ENCODE peak calls at places on chromosomes 16 and 17, in nine cellular contexts. X is PC-3, R is HepG2, V is sigmoid colon, C is astrocyte of the cerebellum, F is foreskin fibroblast, Q is WTC11, L is NB4, O is progenitor cell of endocrine pancreas. P is an unnamed sample.

GRCh38 chr17:74779948-74780400 is 3.8 kb upstream of the NAT9 start:
- DNase-seq in X (no peak), R (no peak), V (peak), C (no peak), F (no peak), Q (no peak), L (peak), O (no peak), P (no peak)

GRCh38 chr17:55584055-55584685 is 72.9 kb upstream of the SMIM36 start:
- DNase-seq in X (peak), R (no peak), V (no peak), C (no peak), F (peak), Q (no peak), L (peak), O (no peak), P (peak)

GRCh38 chr17:29560306-29560705 is 6.5 kb downstream of the ABHD15 start:
- DNase-seq in X (no peak), R (no peak), V (no peak), C (no peak), F (no peak), Q (peak), L (peak), O (no peak), P (no peak)

GRCh38 chr16:78437352-78437968 is 338.0 kb downstream of the WWOX start:
- DNase-seq in X (peak), R (peak), V (no peak), C (no peak), F (peak), Q (peak), L (peak), O (no peak), P (no peak)

GRCh38 chr16:68386628-68387027 is 61.7 kb downstream of the SMPD3 start:
- DNase-seq in X (no peak), R (no peak), V (no peak), C (no peak), F (no peak), Q (no peak), L (no peak), O (no peak), P (no peak)

GRCh38 chr17:1750628-1751027 is 8.0 kb downstream of the SERPINF2 start:
- DNase-seq in X (no peak), R (no peak), V (no peak), C (no peak), F (no peak), Q (no peak), L (no peak), O (no peak), P (no peak)

GRCh38 chr16:82236875-82237274 is 66.9 kb upstream of the MPHOSPH6 start:
- DNase-seq in X (no peak), R (no peak), V (no peak), C (no peak), F (no peak), Q (no peak), L (no peak), O (no peak), P (no peak)

GRCh38 chr16:74627506-74628220 is 20.7 kb upstream of the GLG1 start:
- DNase-seq in X (no peak), R (no peak), V (no peak), C (no peak), F (peak), Q (no peak), L (no peak), O (no peak), P (peak)

GRCh38 chr17:48893646-48894508 is 1.3 kb downstream of the ATP5MC1 start:
- DNase-seq in X (no peak), R (no peak), V (no peak), C (no peak), F (no peak), Q (no peak), L (no peak), O (no peak), P (no peak)

GRCh38 chr16:177394-177822 is 928 bp downstream of the HBA1 start:
- DNase-seq in X (no peak), R (no peak), V (no peak), C (no peak), F (peak), Q (no peak), L (no peak), O (no peak), P (no peak)

GRCh38 chr16:81928975-81929374 is 82.3 kb downstream of the SDR42E1 start:
- DNase-seq in X (no peak), R (no peak), V (no peak), C (no peak), F (no peak), Q (no peak), L (peak), O (no peak), P (no peak)

GRCh38 chr17:75778861-75779249 is 5.8 kb upstream of the UNK start:
- DNase-seq in X (no peak), R (peak), V (no peak), C (no peak), F (no peak), Q (peak), L (no peak), O (no peak), P (no peak)

GRCh38 chr17:57366558-57367351 is 110.4 kb downstream of the MSI2 start:
- DNase-seq in X (peak), R (peak), V (no peak), C (no peak), F (no peak), Q (no peak), L (no peak), O (no peak), P (no peak)

GRCh38 chr17:59668816-59669215 is 38.4 kb downstream of the PTRH2 start:
- DNase-seq in X (peak), R (no peak), V (no peak), C (peak), F (peak), Q (no peak), L (peak), O (no peak), P (peak)

GRCh38 chr17:36127199-36127881 is 23.7 kb downstream of the CCL4 start:
- DNase-seq in X (no peak), R (no peak), V (no peak), C (no peak), F (no peak), Q (no peak), L (no peak), O (no peak), P (no peak)

GRCh38 chr16:85335584-85336492 is 223.6 kb upstream of the CIBAR2 start:
- DNase-seq in X (peak), R (no peak), V (no peak), C (no peak), F (peak), Q (no peak), L (peak), O (no peak), P (no peak)

GRCh38 chr17:2197271-2197670 is 106.3 kb downstream of the SMG6 start:
- DNase-seq in X (no peak), R (no peak), V (no peak), C (no peak), F (no peak), Q (no peak), L (no peak), O (no peak), P (no peak)

GRCh38 chr16:23941963-23942564 is 106.3 kb downstream of the PRKCB start:
- DNase-seq in X (no peak), R (no peak), V (no peak), C (no peak), F (no peak), Q (no peak), L (no peak), O (no peak), P (no peak)

GRCh38 chr17:38733315-38734234 is 3.4 kb downstream of the CISD3 start:
- DNase-seq in X (peak), R (peak), V (no peak), C (no peak), F (no peak), Q (no peak), L (peak), O (no peak), P (no peak)

GRCh38 chr16:69465083-69465721 is 40.8 kb downstream of the CYB5B start:
- DNase-seq in X (no peak), R (peak), V (no peak), C (peak), F (peak), Q (no peak), L (peak), O (no peak), P (peak)

GRCh38 chr17:19016297-19016696 is 11.7 kb upstream of the FAM83G start:
- DNase-seq in X (no peak), R (no peak), V (no peak), C (no peak), F (no peak), Q (no peak), L (no peak), O (no peak), P (no peak)

GRCh38 chr16:14377326-14377725 is 252.7 kb downstream of the PARN start:
- DNase-seq in X (no peak), R (no peak), V (no peak), C (no peak), F (peak), Q (no peak), L (no peak), O (no peak), P (peak)

GRCh38 chr17:9239260-9239820 is 218.0 kb downstream of the NTN1 start:
- DNase-seq in X (no peak), R (no peak), V (no peak), C (no peak), F (no peak), Q (no peak), L (no peak), O (no peak), P (no peak)

GRCh38 chr16:66959645-66960177 is 1.4 kb upstream of the CES3 start:
- DNase-seq in X (no peak), R (no peak), V (no peak), C (no peak), F (no peak), Q (no peak), L (no peak), O (no peak), P (no peak)

GRCh38 chr17:1083451-1084187 is 86.7 kb downstream of the TIMM22 start:
- DNase-seq in X (no peak), R (no peak), V (no peak), C (no peak), F (peak), Q (no peak), L (no peak), O (no peak), P (no peak)

GRCh38 chr17:80513892-80514291 is 30.7 kb upstream of the RPTOR start:
- DNase-seq in X (no peak), R (no peak), V (no peak), C (peak), F (peak), Q (no peak), L (no peak), O (no peak), P (peak)

GRCh38 chr17:78117027-78117981 is 11.3 kb downstream of the TMC6 start:
- DNase-seq in X (no peak), R (no peak), V (no peak), C (no peak), F (peak), Q (peak), L (no peak), O (peak), P (no peak)
- TF ChIP-seq CTCF in X (peak), R (peak), V (no peak), C (peak), F (peak), Q (peak), L (peak), O (peak), P (peak)

GRCh38 chr16:22266546-22266945 is 30.7 kb upstream of the POLR3E start:
- DNase-seq in X (no peak), R (no peak), V (no peak), C (no peak), F (no peak), Q (no peak), L (no peak), O (no peak), P (no peak)
- TF ChIP-seq CTCF in X (no peak), R (no peak), V (no peak), C (no peak), F (no peak), Q (no peak), L (no peak), O (no peak), P (no peak)

GRCh38 chr16:88403794-88404581 is 21.2 kb downstream of the ZNF469 start:
- DNase-seq in X (peak), R (no peak), V (no peak), C (no peak), F (no peak), Q (no peak), L (no peak), O (no peak), P (no peak)
- TF ChIP-seq CTCF in X (no peak), R (peak), V (no peak), C (no peak), F (no peak), Q (no peak), L (no peak), O (no peak), P (no peak)

GRCh38 chr17:78539771-78540170 is 37.4 kb downstream of the DNAH17 start:
- DNase-seq in X (no peak), R (no peak), V (peak), C (no peak), F (no peak), Q (no peak), L (no peak), O (no peak), P (no peak)
- TF ChIP-seq CTCF in X (no peak), R (no peak), V (no peak), C (no peak), F (no peak), Q (no peak), L (no peak), O (no peak), P (no peak)

GRCh38 chr16:3465911-3466584 is 22.6 kb downstream of the NAA60 start:
- DNase-seq in X (no peak), R (no peak), V (no peak), C (no peak), F (no peak), Q (no peak), L (no peak), O (no peak), P (no peak)
- TF ChIP-seq CTCF in X (no peak), R (no peak), V (no peak), C (no peak), F (no peak), Q (no peak), L (no peak), O (no peak), P (no peak)

GRCh38 chr17:4939554-4939803 is 367 bp downstream of the SLC25A11 start:
- DNase-seq in X (no peak), R (no peak), V (peak), C (no peak), F (no peak), Q (no peak), L (no peak), O (peak), P (no peak)
- TF ChIP-seq CTCF in X (no peak), R (no peak), V (no peak), C (no peak), F (no peak), Q (no peak), L (no peak), O (no peak), P (no peak)

DNA sequence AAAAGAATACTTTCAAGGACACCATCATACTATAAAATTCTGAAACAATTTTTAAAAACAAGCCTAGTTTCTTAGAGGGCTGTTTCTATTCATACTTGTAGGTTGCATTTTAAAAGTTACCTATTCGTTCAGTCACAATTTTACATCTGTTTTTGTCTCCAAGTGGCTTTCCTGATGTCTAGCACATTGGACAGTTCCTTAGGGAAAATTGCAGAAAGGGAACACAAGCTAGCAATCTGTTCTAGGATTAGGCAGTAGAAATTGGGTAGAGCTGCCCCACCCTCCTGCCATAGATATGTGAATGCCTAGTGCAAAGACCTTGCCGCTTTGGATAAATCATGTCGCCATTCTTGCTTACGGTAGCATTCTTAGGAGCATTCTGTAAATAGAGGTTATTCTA is 358.9 kb downstream of the RBFOX1 start:
- DNase-seq in X (no peak), R (no peak), V (no peak), C (no peak), F (no peak), Q (no peak), L (no peak), O (no peak), P (no peak)
- TF ChIP-seq CTCF in X (no peak), R (no peak), V (no peak), C (no peak), F (no peak), Q (no peak), L (no peak), O (no peak), P (no peak)

P was measured in HFFc6.